ENCODE peak calls at places on chromosomes 4 and X, in eight cellular contexts. F, N, L, E, U, G, R and Z are unnamed samples.
A peak's percentile ranks its signal among the peaks of the same experiment; 100 is the strongest.

GRCh38 chr4:138405934-138406567 is 163.9 kb upstream of the SLC7A11 start:
- DNase-seq in U (no peak), R (no peak), N (no peak), G (no peak), E (peak; percentile 68), L (no peak), F (no peak), Z (no peak)

GRCh38 chr4:167906851-167907250 is 185.5 kb upstream of the ANXA10 start:
- DNase-seq in F (no peak), E (no peak), U (no peak), L (no peak), N (no peak), R (no peak), G (no peak), Z (no peak)

GRCh38 chr4:186170966-186171365 is 20.4 kb upstream of the CYP4V2 start:
- DNase-seq in U (no peak), L (no peak), R (no peak), G (no peak), E (no peak), N (no peak), F (no peak), Z (no peak)

GRCh38 chrX:3581609-3582108 is 131.8 kb downstream of the PRKX start:
- DNase-seq in F (no peak), N (no peak), L (no peak), U (no peak), G (no peak), R (no peak), E (no peak), Z (no peak)

GRCh38 chr4:41678086-41678485 is 70.4 kb downstream of the PHOX2B start:
- DNase-seq in U (no peak), F (no peak), R (no peak), N (no peak), E (peak; percentile 20), G (no peak), L (no peak), Z (no peak)

GRCh38 chrX:3451566-3451965 is 105.1 kb upstream of the MXRA5 start:
- DNase-seq in E (no peak), L (no peak), R (no peak), G (no peak), F (no peak), N (no peak), U (no peak), Z (no peak)

GRCh38 chrX:2629316-2630168 is 61.6 kb upstream of the CD99 start:
- DNase-seq in E (no peak), R (no peak), N (no peak), F (no peak), G (no peak), U (no peak), L (peak; percentile 15), Z (no peak)

GRCh38 chr4:10640535-10641159 is 43.9 kb downstream of the CLNK start:
- DNase-seq in F (no peak), E (no peak), L (no peak), R (peak; percentile 83), N (no peak), U (no peak), G (no peak), Z (peak; percentile 15)

GRCh38 chrX:2898861-2899512 is 30.2 kb downstream of the ARSD start:
- DNase-seq in U (no peak), G (no peak), N (no peak), L (no peak), E (no peak), R (no peak), F (no peak), Z (no peak)

GRCh38 chr4:42487230-42487629 is 89.9 kb downstream of the SHISA3 start:
- DNase-seq in L (no peak), G (no peak), E (no peak), F (no peak), U (no peak), N (no peak), R (no peak), Z (no peak)

GRCh38 chr4:129164243-129164642 is 68.3 kb downstream of the C4orf33 start:
- DNase-seq in F (no peak), E (no peak), L (no peak), N (no peak), U (no peak), G (no peak), R (no peak), Z (no peak)

GRCh38 chrX:50700921-50701320 is 113.1 kb downstream of the SHROOM4 start:
- DNase-seq in R (no peak), L (no peak), F (no peak), G (no peak), E (no peak), N (no peak), U (no peak), Z (no peak)

GRCh38 chr4:44351069-44351468 is 97.5 kb downstream of the KCTD8 start:
- DNase-seq in F (no peak), N (no peak), G (no peak), E (no peak), U (no peak), R (no peak), L (no peak), Z (no peak)

GRCh38 chrX:10208953-10209352 is 52.2 kb downstream of the CLCN4 start:
- DNase-seq in E (no peak), R (no peak), U (no peak), F (no peak), L (no peak), N (no peak), G (no peak), Z (no peak)

GRCh38 chr4:176635372-176636261 is 157.1 kb downstream of the VEGFC start:
- DNase-seq in F (no peak), N (no peak), G (no peak), U (no peak), L (no peak), E (peak; percentile 78), R (no peak), Z (no peak)